ENCODE peak calls at places on chromosome 20, in eight cellular contexts. K is prostate gland; W is germinal center; E is stimulated activated effector memory CD8-positive, alpha-beta T cell treated with anti-CD3 and anti-CD28 coated beads, Interleukin-12 subunit alpha, Interleukin-12 subunit beta, amount 100 ng/mL, for 72 hours; Y is DMS153; H is T follicular helper cell; Z is hepatic stellate cell; T is HFF-Myc. O is an unnamed sample.

GRCh38 chr20:34082232-34082887 is 29.7 kb downstream of the EIF2S2 start:
- DNase-seq in W (no peak), T (no peak), E (no peak), K (no peak), H (no peak), Y (no peak), Z (no peak), O (no peak)

GRCh38 chr20:34524426-34524825 is 8.2 kb downstream of the DYNLRB1 start:
- DNase-seq in W (no peak), E (no peak), T (no peak), K (no peak), Z (no peak), Y (no peak), H (no peak), O (no peak)

GRCh38 chr20:48703511-48704219 is 124.1 kb downstream of the PREX1 start:
- DNase-seq in T (no peak), K (no peak), E (no peak), Y (no peak), W (no peak), H (no peak), Z (no peak), O (peak)

GRCh38 chr20:2006452-2007381 is 12.9 kb upstream of the PDYN start:
- DNase-seq in E (peak), W (peak), T (peak), H (no peak), Y (no peak), Z (no peak), K (no peak), O (no peak)

GRCh38 chr20:18087054-18087453 is 29.3 kb upstream of the OVOL2 start:
- DNase-seq in Z (no peak), H (no peak), Y (no peak), W (no peak), T (no peak), K (no peak), E (no peak), O (no peak)

GRCh38 chr20:10708342-10709185 is 34.8 kb upstream of the JAG1 start:
- DNase-seq in K (no peak), W (no peak), E (no peak), Z (peak), T (no peak), H (no peak), Y (no peak), O (no peak)

GRCh38 chr20:4867036-4867435 is 134.3 kb downstream of the SLC23A2 start:
- DNase-seq in Y (no peak), E (no peak), Z (no peak), T (no peak), W (no peak), H (no peak), K (no peak), O (no peak)

GRCh38 chr20:51797357-51798025 is 4.8 kb downstream of the SALL4 start:
- DNase-seq in Z (no peak), E (no peak), K (no peak), T (no peak), H (no peak), Y (peak), W (no peak), O (no peak)

GRCh38 chr20:54025166-54025835 is 45.1 kb downstream of the BCAS1 start:
- DNase-seq in W (no peak), Z (no peak), T (no peak), H (no peak), E (no peak), Y (no peak), K (no peak), O (no peak)

GRCh38 chr20:58552366-58552934 is 37.3 kb upstream of the APCDD1L start:
- DNase-seq in K (no peak), W (no peak), Y (no peak), Z (no peak), T (no peak), H (no peak), E (no peak), O (no peak)

GRCh38 chr20:51206032-51206662 is 183.2 kb upstream of the KCNG1 start:
- DNase-seq in W (peak), E (no peak), K (no peak), Y (no peak), Z (no peak), H (no peak), T (no peak), O (no peak)

GRCh38 chr20:44288252-44288651 is 22.8 kb downstream of the FITM2 start:
- DNase-seq in W (no peak), E (no peak), Z (no peak), H (no peak), K (no peak), Y (no peak), T (no peak), O (no peak)

GRCh38 chr20:50491926-50492634 is 18.1 kb upstream of the PTPN1 start:
- DNase-seq in E (no peak), Y (no peak), W (no peak), H (no peak), T (no peak), K (no peak), Z (no peak), O (no peak)

GRCh38 chr20:35003211-35004031 is 47.8 kb downstream of the MYH7B start:
- DNase-seq in H (no peak), Y (no peak), E (no peak), K (no peak), T (no peak), Z (no peak), W (no peak), O (no peak)